ENCODE peak calls at places on chromosomes 1 and 21, in seven cellular contexts. One of them, this sample, is unnamed.

GRCh38 chr21:27515676-27516075 is 548.8 kb upstream of the ADAMTS5 start:
- DNase-seq in heart left ventricle: no peak
- DNase-seq in tibial artery: no peak
- DNase-seq in CD4-positive, CD25-positive, alpha-beta regulatory T cell: no peak
- DNase-seq in gastrocnemius medialis: no peak
- DNase-seq in ovary: no peak
- DNase-seq in CD4-positive, alpha-beta memory T cell: no peak
- DNase-seq in this sample: no peak

GRCh38 chr1:22673486-22674409 is 20.7 kb downstream of the C1QB start:
- DNase-seq in tibial artery: peak
- DNase-seq in CD4-positive, alpha-beta memory T cell: no peak
- DNase-seq in ovary: no peak
- DNase-seq in heart left ventricle: no peak
- DNase-seq in gastrocnemius medialis: no peak
- DNase-seq in CD4-positive, CD25-positive, alpha-beta regulatory T cell: no peak
- DNase-seq in this sample: no peak

GRCh38 chr1:233904979-233905415 is 521 bp downstream of the SLC35F3 start:
- DNase-seq in heart left ventricle: peak
- DNase-seq in ovary: no peak
- DNase-seq in CD4-positive, CD25-positive, alpha-beta regulatory T cell: no peak
- DNase-seq in gastrocnemius medialis: no peak
- DNase-seq in tibial artery: no peak
- DNase-seq in CD4-positive, alpha-beta memory T cell: no peak
- DNase-seq in this sample: no peak

GRCh38 chr1:25816112-25816718 is 3.5 kb upstream of the MTFR1L start:
- DNase-seq in ovary: no peak
- DNase-seq in tibial artery: no peak
- DNase-seq in gastrocnemius medialis: no peak
- DNase-seq in heart left ventricle: no peak
- DNase-seq in CD4-positive, alpha-beta memory T cell: no peak
- DNase-seq in CD4-positive, CD25-positive, alpha-beta regulatory T cell: no peak
- DNase-seq in this sample: no peak

GRCh38 chr1:212073490-212073889 is 37.9 kb downstream of the DTL start:
- DNase-seq in CD4-positive, alpha-beta memory T cell: no peak
- DNase-seq in ovary: no peak
- DNase-seq in tibial artery: no peak
- DNase-seq in heart left ventricle: no peak
- DNase-seq in gastrocnemius medialis: no peak
- DNase-seq in CD4-positive, CD25-positive, alpha-beta regulatory T cell: no peak
- DNase-seq in this sample: no peak

GRCh38 chr1:229855999-229856650 is 210.9 kb upstream of the GALNT2 start:
- DNase-seq in tibial artery: peak
- DNase-seq in gastrocnemius medialis: no peak
- DNase-seq in CD4-positive, CD25-positive, alpha-beta regulatory T cell: no peak
- DNase-seq in ovary: no peak
- DNase-seq in heart left ventricle: peak
- DNase-seq in CD4-positive, alpha-beta memory T cell: no peak
- DNase-seq in this sample: no peak

GRCh38 chr21:43023175-43023574 is 48.8 kb downstream of the PKNOX1 start:
- DNase-seq in heart left ventricle: no peak
- DNase-seq in tibial artery: no peak
- DNase-seq in gastrocnemius medialis: no peak
- DNase-seq in CD4-positive, alpha-beta memory T cell: no peak
- DNase-seq in CD4-positive, CD25-positive, alpha-beta regulatory T cell: no peak
- DNase-seq in ovary: no peak
- DNase-seq in this sample: no peak

GRCh38 chr1:16607433-16607851 is 5.9 kb downstream of the NBPF1 start:
- DNase-seq in CD4-positive, CD25-positive, alpha-beta regulatory T cell: no peak
- DNase-seq in heart left ventricle: no peak
- DNase-seq in CD4-positive, alpha-beta memory T cell: no peak
- DNase-seq in gastrocnemius medialis: no peak
- DNase-seq in ovary: no peak
- DNase-seq in tibial artery: no peak
- DNase-seq in this sample: no peak

GRCh38 chr1:21861602-21862429 is 49.8 kb downstream of the LDLRAD2 start:
- DNase-seq in gastrocnemius medialis: no peak
- DNase-seq in CD4-positive, CD25-positive, alpha-beta regulatory T cell: no peak
- DNase-seq in tibial artery: no peak
- DNase-seq in CD4-positive, alpha-beta memory T cell: no peak
- DNase-seq in heart left ventricle: no peak
- DNase-seq in ovary: no peak
- DNase-seq in this sample: no peak

GRCh38 chr1:156474966-156475365 is 25.6 kb downstream of the MEF2D start:
- DNase-seq in heart left ventricle: no peak
- DNase-seq in gastrocnemius medialis: no peak
- DNase-seq in CD4-positive, alpha-beta memory T cell: no peak
- DNase-seq in CD4-positive, CD25-positive, alpha-beta regulatory T cell: no peak
- DNase-seq in tibial artery: no peak
- DNase-seq in ovary: no peak
- DNase-seq in this sample: no peak
- H3K27ac ChIP-seq in heart left ventricle: peak
- H3K27ac ChIP-seq in gastrocnemius medialis: peak
- H3K27ac ChIP-seq in CD4-positive, alpha-beta memory T cell: no peak
- H3K27ac ChIP-seq in CD4-positive, CD25-positive, alpha-beta regulatory T cell: peak
- H3K27ac ChIP-seq in tibial artery: peak
- H3K27ac ChIP-seq in ovary: peak
- H3K27ac ChIP-seq in this sample: no peak

DNA sequence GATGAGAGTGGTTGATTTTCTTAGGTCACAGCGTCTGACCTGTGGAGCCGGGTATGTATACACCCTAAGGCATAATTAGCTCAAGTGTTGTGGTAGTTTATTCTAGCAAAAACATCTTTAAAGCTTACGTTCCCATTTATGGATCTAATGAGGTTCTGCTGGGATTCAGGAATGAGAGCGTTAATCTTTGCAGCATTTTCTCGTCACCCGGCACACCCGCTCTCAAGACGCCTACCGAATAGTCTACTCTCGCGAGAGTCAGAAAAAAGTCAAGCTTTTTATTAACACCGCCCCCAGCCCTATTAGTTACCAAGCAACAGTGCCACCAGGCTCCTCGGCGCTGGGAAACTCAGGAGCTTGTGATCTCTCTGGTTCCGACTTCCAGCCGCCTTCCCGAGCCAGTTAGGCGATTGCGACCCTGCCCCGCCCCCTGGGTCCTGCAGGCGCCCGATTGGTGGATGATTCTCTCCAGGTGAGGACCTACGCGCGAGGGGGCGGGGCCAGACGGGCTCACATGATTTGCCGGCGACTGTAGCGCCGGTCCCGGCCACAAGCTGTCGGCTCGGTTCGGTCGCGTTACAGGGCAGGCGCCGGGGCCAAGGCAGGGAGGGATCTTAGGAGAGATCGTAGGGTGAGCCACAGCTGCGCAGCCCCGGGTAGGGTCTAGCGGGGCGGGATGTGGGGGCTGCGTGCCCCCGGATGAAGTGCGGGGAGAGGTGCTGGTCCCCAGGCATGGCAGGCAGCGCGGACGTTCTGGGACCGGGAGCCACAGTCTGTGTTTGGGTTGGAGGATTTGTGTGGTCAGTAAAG is at the start of gene PFKFB2:
- DNase-seq in tibial artery: peak
- DNase-seq in ovary: peak
- DNase-seq in CD4-positive, alpha-beta memory T cell: peak
- DNase-seq in heart left ventricle: peak
- DNase-seq in CD4-positive, CD25-positive, alpha-beta regulatory T cell: peak
- DNase-seq in gastrocnemius medialis: peak
- DNase-seq in this sample: peak
- H3K27ac ChIP-seq in tibial artery: peak
- H3K27ac ChIP-seq in ovary: peak
- H3K27ac ChIP-seq in CD4-positive, alpha-beta memory T cell: peak
- H3K27ac ChIP-seq in heart left ventricle: peak
- H3K27ac ChIP-seq in CD4-positive, CD25-positive, alpha-beta regulatory T cell: peak
- H3K27ac ChIP-seq in gastrocnemius medialis: peak
- H3K27ac ChIP-seq in this sample: peak

GRCh38 chr1:10065344-10065685 is 32.6 kb downstream of the UBE4B start:
- DNase-seq in CD4-positive, alpha-beta memory T cell: no peak
- DNase-seq in tibial artery: no peak
- DNase-seq in CD4-positive, CD25-positive, alpha-beta regulatory T cell: no peak
- DNase-seq in ovary: no peak
- DNase-seq in gastrocnemius medialis: no peak
- DNase-seq in heart left ventricle: peak
- DNase-seq in this sample: no peak
- H3K27ac ChIP-seq in CD4-positive, alpha-beta memory T cell: no peak
- H3K27ac ChIP-seq in tibial artery: peak
- H3K27ac ChIP-seq in CD4-positive, CD25-positive, alpha-beta regulatory T cell: no peak
- H3K27ac ChIP-seq in ovary: no peak
- H3K27ac ChIP-seq in gastrocnemius medialis: peak
- H3K27ac ChIP-seq in heart left ventricle: peak
- H3K27ac ChIP-seq in this sample: no peak

GRCh38 chr1:206705744-206706297 is 21.1 kb downstream of the MAPKAPK2 start:
- DNase-seq in heart left ventricle: no peak
- DNase-seq in tibial artery: no peak
- DNase-seq in ovary: no peak
- DNase-seq in CD4-positive, CD25-positive, alpha-beta regulatory T cell: no peak
- DNase-seq in CD4-positive, alpha-beta memory T cell: no peak
- DNase-seq in gastrocnemius medialis: no peak
- DNase-seq in this sample: no peak

GRCh38 chr1:206705187-206705586 is 20.5 kb downstream of the MAPKAPK2 start:
- DNase-seq in CD4-positive, CD25-positive, alpha-beta regulatory T cell: no peak
- DNase-seq in ovary: no peak
- DNase-seq in gastrocnemius medialis: peak
- DNase-seq in tibial artery: peak
- DNase-seq in heart left ventricle: peak
- DNase-seq in CD4-positive, alpha-beta memory T cell: no peak
- DNase-seq in this sample: no peak

GRCh38 chr1:206706298-206706791 is 21.6 kb downstream of the MAPKAPK2 start:
- DNase-seq in gastrocnemius medialis: no peak
- DNase-seq in CD4-positive, CD25-positive, alpha-beta regulatory T cell: no peak
- DNase-seq in tibial artery: peak
- DNase-seq in CD4-positive, alpha-beta memory T cell: no peak
- DNase-seq in heart left ventricle: peak
- DNase-seq in ovary: peak
- DNase-seq in this sample: no peak

GRCh38 chr1:206708058-206708457 is 23.4 kb downstream of the MAPKAPK2 start:
- DNase-seq in gastrocnemius medialis: no peak
- DNase-seq in heart left ventricle: no peak
- DNase-seq in tibial artery: no peak
- DNase-seq in CD4-positive, alpha-beta memory T cell: no peak
- DNase-seq in CD4-positive, CD25-positive, alpha-beta regulatory T cell: no peak
- DNase-seq in ovary: no peak
- DNase-seq in this sample: no peak

GRCh38 chr1:206706806-206707205 is 22.1 kb downstream of the MAPKAPK2 start:
- DNase-seq in CD4-positive, CD25-positive, alpha-beta regulatory T cell: no peak
- DNase-seq in gastrocnemius medialis: no peak
- DNase-seq in tibial artery: no peak
- DNase-seq in ovary: no peak
- DNase-seq in heart left ventricle: no peak
- DNase-seq in CD4-positive, alpha-beta memory T cell: no peak
- DNase-seq in this sample: no peak
- H3K27ac ChIP-seq in CD4-positive, CD25-positive, alpha-beta regulatory T cell: no peak
- H3K27ac ChIP-seq in gastrocnemius medialis: peak
- H3K27ac ChIP-seq in tibial artery: peak
- H3K27ac ChIP-seq in ovary: no peak
- H3K27ac ChIP-seq in heart left ventricle: peak
- H3K27ac ChIP-seq in CD4-positive, alpha-beta memory T cell: no peak
- H3K27ac ChIP-seq in this sample: no peak

DNA sequence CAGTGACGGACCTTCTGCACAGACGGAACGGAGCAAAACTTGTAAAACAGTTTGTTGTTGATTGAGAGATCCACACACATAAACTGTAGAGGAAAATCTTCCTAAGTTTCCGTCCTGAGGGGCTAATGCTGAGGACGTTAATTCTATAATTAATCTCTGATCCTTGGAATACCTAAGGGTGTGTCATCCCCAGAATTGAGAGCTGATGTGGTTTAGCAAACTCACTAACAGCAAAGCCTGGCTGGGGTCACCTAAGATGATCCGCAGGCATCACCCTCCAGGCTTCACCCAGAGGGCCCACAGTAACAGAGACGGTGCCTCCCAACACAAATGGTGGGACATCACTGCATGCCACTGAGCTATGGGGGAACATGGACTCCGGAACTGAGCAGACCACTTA is 97.5 kb downstream of the SMYD2 start:
- DNase-seq in gastrocnemius medialis: no peak
- DNase-seq in CD4-positive, alpha-beta memory T cell: no peak
- DNase-seq in tibial artery: no peak
- DNase-seq in heart left ventricle: no peak
- DNase-seq in CD4-positive, CD25-positive, alpha-beta regulatory T cell: no peak
- DNase-seq in ovary: no peak
- DNase-seq in this sample: no peak
- H3K27ac ChIP-seq in gastrocnemius medialis: no peak
- H3K27ac ChIP-seq in CD4-positive, alpha-beta memory T cell: no peak
- H3K27ac ChIP-seq in tibial artery: peak
- H3K27ac ChIP-seq in heart left ventricle: no peak
- H3K27ac ChIP-seq in CD4-positive, CD25-positive, alpha-beta regulatory T cell: no peak
- H3K27ac ChIP-seq in ovary: no peak
- H3K27ac ChIP-seq in this sample: no peak

This sample was measured in CD8-positive, alpha-beta memory T cell.